ENCODE peak calls at places on chromosomes 12 and 14, in six cellular contexts. Y, P, I, F, D and U are unnamed samples.

GRCh38 chr12:19953734-19954133 is 414.6 kb upstream of the PDE3A start:
- DNase-seq in D (no peak), F (no peak), P (no peak), I (no peak), Y (no peak), U (no peak)

GRCh38 chr12:51827925-51828818 is 20.3 kb downstream of the FIGNL2 start:
- DNase-seq in Y (peak), D (no peak), F (peak), P (peak), I (no peak), U (peak)

GRCh38 chr12:94073441-94074051 is 74.8 kb upstream of the PLXNC1 start:
- DNase-seq in P (no peak), F (peak), Y (no peak), D (no peak), I (peak), U (peak)

GRCh38 chr14:96108911-96109310 is 69.7 kb downstream of the C14orf132 start:
- DNase-seq in D (no peak), I (no peak), F (no peak), Y (no peak), P (no peak), U (no peak)

GRCh38 chr12:67740706-67741105 is 92.2 kb downstream of the DYRK2 start:
- DNase-seq in P (no peak), F (no peak), I (no peak), D (no peak), Y (no peak), U (no peak)

GRCh38 chr14:92471919-92472318 is 41.7 kb upstream of the RIN3 start:
- DNase-seq in F (peak), I (no peak), P (peak), Y (peak), D (peak), U (peak)

GRCh38 chr12:91111366-91112321 is at the start of gene LUM:
- DNase-seq in P (no peak), Y (peak), F (peak), D (no peak), I (peak), U (peak)

GRCh38 chr12:119412811-119413794 is 78.6 kb downstream of the CCDC60 start:
- DNase-seq in P (peak), Y (peak), I (peak), F (peak), D (peak), U (peak)

GRCh38 chr14:91892918-91893527 is 25.7 kb upstream of the TC2N start:
- DNase-seq in F (peak), P (no peak), Y (no peak), I (no peak), D (no peak), U (no peak)

GRCh38 chr14:105484997-105485393 is 1.7 kb upstream of the CRIP1 start:
- DNase-seq in I (no peak), F (no peak), P (no peak), D (no peak), Y (no peak), U (no peak)

GRCh38 chr12:58765076-58765475 is 155.2 kb downstream of the LRIG3 start:
- DNase-seq in P (no peak), D (no peak), F (no peak), I (no peak), Y (no peak), U (no peak)

GRCh38 chr12:42759622-42760273 is 170.2 kb upstream of the PRICKLE1 start:
- DNase-seq in F (peak), P (no peak), D (no peak), I (peak), Y (peak), U (peak)

GRCh38 chr12:13534645-13535398 is 338.3 kb downstream of the EMP1 start:
- DNase-seq in Y (peak), P (peak), F (peak), I (peak), D (peak), U (peak)

GRCh38 chr12:80016684-80017083 is 81.8 kb upstream of the PPP1R12A start:
- DNase-seq in D (no peak), F (no peak), P (no peak), I (no peak), Y (no peak), U (no peak)

GRCh38 chr12:67853204-67853603 is 136.0 kb upstream of the IFNG-AS1 start:
- DNase-seq in D (no peak), I (no peak), P (no peak), Y (peak), F (peak), U (peak)

GRCh38 chr12:98901189-98901588 is 256.1 kb downstream of the APAF1 start:
- DNase-seq in F (no peak), P (no peak), I (no peak), Y (no peak), D (no peak), U (no peak)

GRCh38 chr14:24013654-24014514 is 25.2 kb downstream of the DHRS4L2 start:
- DNase-seq in F (peak), D (no peak), P (peak), I (peak), Y (peak), U (peak)

GRCh38 chr12:131671871-131672270 is 39.0 kb upstream of the SFSWAP start:
- DNase-seq in I (no peak), Y (no peak), P (no peak), F (no peak), D (no peak), U (no peak)

GRCh38 chr12:54384591-54385041 is at the start of gene ZNF385A:
- DNase-seq in F (no peak), Y (no peak), D (no peak), P (no peak), I (no peak), U (no peak)

GRCh38 chr12:5301539-5301938 is 130.4 kb upstream of the NTF3 start:
- DNase-seq in P (no peak), Y (no peak), D (no peak), I (no peak), F (no peak), U (no peak)

GRCh38 chr12:112112423-112113132 is 4.0 kb upstream of the NAA25 start:
- DNase-seq in P (peak), F (no peak), D (peak), I (no peak), Y (no peak), U (no peak)

GRCh38 chr12:25321772-25322171 is 71.0 kb upstream of the KRAS start:
- DNase-seq in P (no peak), Y (no peak), I (no peak), F (no peak), D (no peak), U (no peak)
- H3K4me3 ChIP-seq in P (no peak), Y (no peak), I (no peak), F (no peak), D (no peak), U (no peak)

GRCh38 chr12:63930971-63931370 is 86.5 kb downstream of the SRGAP1 start:
- DNase-seq in I (no peak), Y (peak), P (no peak), D (no peak), F (peak), U (peak)
- TF ChIP-seq CTCF in I (no peak), Y (no peak), P (no peak), D (no peak), F (no peak), U (no peak)

GRCh38 chr12:123365141-123365917 is 682 bp upstream of the SBNO1 start:
- DNase-seq in I (peak), Y (peak), D (peak), F (peak), P (peak), U (peak)
- H3K4me3 ChIP-seq in I (peak), Y (peak), D (peak), F (peak), P (peak), U (peak)

DNA sequence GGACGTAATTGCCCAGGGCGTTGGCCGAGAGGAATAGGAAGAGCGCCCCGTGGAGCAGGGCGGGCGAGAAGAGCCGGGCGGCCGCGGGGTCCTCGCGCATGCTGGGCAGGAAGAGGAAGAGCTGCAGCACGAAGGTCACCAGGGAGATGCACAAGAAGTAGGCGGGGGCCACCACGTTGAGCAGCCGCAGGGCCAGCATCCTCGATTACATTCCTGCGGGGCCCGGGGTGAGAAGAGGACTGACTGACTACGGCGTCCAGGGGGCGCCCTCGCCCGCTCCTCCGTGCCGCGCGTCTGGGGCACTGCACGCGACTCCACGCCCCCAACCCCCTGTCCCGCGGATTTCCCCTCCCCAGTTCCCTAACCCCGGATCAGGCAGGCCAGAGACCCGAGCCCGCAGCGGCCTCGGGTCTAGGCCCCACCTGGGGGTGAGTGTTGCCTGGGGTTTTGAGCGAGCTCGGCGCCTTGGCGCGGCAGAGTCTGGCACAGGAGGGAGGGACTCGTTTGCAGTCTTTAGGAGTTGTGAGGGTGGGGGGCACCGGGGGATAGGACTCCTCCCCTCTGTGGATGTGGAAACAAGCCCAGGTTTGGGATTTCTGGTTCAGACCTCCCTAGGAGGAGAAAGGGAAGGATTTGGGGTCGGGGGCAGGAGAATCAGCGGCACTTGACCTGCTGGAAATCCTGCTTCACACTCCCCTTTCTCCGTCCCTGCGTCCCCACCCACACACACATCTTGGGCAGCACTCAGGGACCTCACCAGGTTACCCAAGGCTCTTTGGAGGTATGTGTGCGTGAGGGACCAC is 1.9 kb downstream of the ZDHHC22 start:
- DNase-seq in F (peak), Y (no peak), I (no peak), P (peak), D (no peak), U (no peak)
- TF ChIP-seq CTCF in F (peak), Y (peak), I (peak), P (peak), D (peak), U (peak)

GRCh38 chr14:51333299-51333698 is 93.3 kb downstream of the TMX1 start:
- DNase-seq in I (no peak), F (no peak), P (no peak), D (no peak), Y (no peak), U (no peak)
- H3K4me3 ChIP-seq in I (no peak), F (no peak), P (no peak), D (no peak), Y (no peak), U (no peak)